ENCODE peak calls at places on chromosome 12, in six cellular contexts. B is RWPE2, U is fibroblast of lung, G is heart right ventricle, F is ovary, C is spleen. Z is an unnamed sample. For H3K4me1, the result is how much of the 10 kb centered on the place peaks cover.

GRCh38 chr12:4274396-4274959 is 916 bp downstream of the CCND2 start:
- DNase-seq in C (peak), B (no peak), G (peak), U (peak), F (peak), Z (no peak)

GRCh38 chr12:56082967-56083366 is 3.0 kb downstream of the ERBB3 start:
- DNase-seq in G (no peak), U (no peak), B (no peak), F (no peak), C (no peak), Z (no peak)

GRCh38 chr12:110012137-110012536 is 12.9 kb downstream of the ANKRD13A start:
- DNase-seq in B (no peak), F (no peak), G (no peak), C (peak), U (peak), Z (no peak)

GRCh38 chr12:52318241-52318990 is 2.8 kb downstream of the KRT83 start:
- DNase-seq in G (no peak), C (peak), F (no peak), B (no peak), U (no peak), Z (no peak)

GRCh38 chr12:4119157-4119761 is 154.3 kb upstream of the CCND2 start:
- DNase-seq in F (no peak), U (no peak), C (no peak), B (peak), G (no peak), Z (no peak)

GRCh38 chr12:64714551-64714968 is 44.6 kb downstream of the GNS start:
- DNase-seq in G (no peak), B (no peak), C (no peak), F (no peak), U (no peak), Z (no peak)

GRCh38 chr12:121767525-121768016 is 25.9 kb downstream of the RHOF start:
- DNase-seq in G (peak), U (peak), B (no peak), C (no peak), F (no peak), Z (no peak)

GRCh38 chr12:93453633-93454032 is 11.9 kb upstream of the UBE2N start:
- DNase-seq in G (no peak), C (no peak), B (no peak), U (no peak), F (no peak), Z (peak)

GRCh38 chr12:98741615-98742265 is 96.7 kb downstream of the APAF1 start:
- DNase-seq in C (no peak), G (no peak), B (no peak), F (no peak), U (no peak), Z (no peak)

GRCh38 chr12:1474567-1475153 is 119.7 kb downstream of the FBXL14 start:
- DNase-seq in G (no peak), U (peak), F (no peak), B (no peak), C (no peak), Z (peak)

GRCh38 chr12:185197-185955 is 28.6 kb downstream of the SLC6A12 start:
- DNase-seq in B (no peak), F (no peak), C (no peak), U (no peak), G (no peak), Z (no peak)

GRCh38 chr12:19967001-19967400 is 401.3 kb upstream of the PDE3A start:
- DNase-seq in U (no peak), G (no peak), F (no peak), C (no peak), B (no peak), Z (no peak)

GRCh38 chr12:105704788-105705187 is 374.3 kb downstream of the C12orf75 start:
- DNase-seq in U (no peak), G (no peak), B (no peak), F (no peak), C (no peak), Z (no peak)

GRCh38 chr12:93572712-93573551 is 457 bp downstream of the SOCS2 start:
- DNase-seq in G (peak), C (peak), B (peak), F (peak), U (no peak), Z (peak)

GRCh38 chr12:27290501-27291168 is 42.0 kb upstream of the BMAL2 start:
- DNase-seq in F (no peak), B (no peak), G (no peak), U (no peak), C (no peak), Z (no peak)

GRCh38 chr12:75444444-75445136 is 36.0 kb upstream of the GLIPR1 start:
- DNase-seq in F (no peak), B (no peak), C (no peak), G (no peak), U (peak), Z (peak)

GRCh38 chr12:32761716-32762115 is 6.0 kb upstream of the YARS2 start:
- DNase-seq in C (no peak), B (no peak), U (no peak), F (no peak), G (no peak), Z (no peak)

GRCh38 chr12:67663121-67663520 is 14.6 kb downstream of the DYRK2 start:
- DNase-seq in G (no peak), C (no peak), B (no peak), F (no peak), U (peak), Z (no peak)
- TF ChIP-seq CTCF in G (peak), C (no peak), B (no peak), F (no peak), U (no peak), Z (no peak)

DNA sequence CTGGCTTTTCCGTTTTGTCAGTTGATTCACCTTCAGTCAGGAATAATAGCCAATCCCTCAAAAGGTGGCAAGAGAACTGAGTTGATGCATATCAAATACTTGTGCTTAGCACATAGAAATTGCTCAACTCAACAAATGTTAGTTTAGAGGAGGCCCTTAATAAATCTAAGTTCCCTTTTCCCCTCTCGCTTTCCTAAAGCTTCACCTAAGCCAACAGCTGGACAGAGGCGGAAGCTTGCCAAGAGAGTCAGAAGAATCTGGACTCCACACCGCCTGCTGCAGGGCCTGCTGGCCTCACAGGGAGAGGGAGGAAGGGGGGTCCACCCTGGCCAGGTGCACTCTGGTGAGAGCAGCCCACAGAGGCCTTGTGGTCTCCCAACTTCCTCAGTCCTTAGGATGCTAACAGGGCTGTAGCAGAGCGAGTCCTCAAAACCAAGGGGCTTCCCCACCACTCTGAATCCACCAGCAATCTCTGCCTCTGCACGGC is 213.1 kb downstream of the CHST11 start:
- DNase-seq in U (peak), G (peak), B (no peak), F (peak), C (peak), Z (no peak)
- H3K4me1 ChIP-seq in U (under half), G (half or more), B (under half), F (under half), C (half or more), Z (under half)

GRCh38 chr12:112998997-112999767 is 20.9 kb downstream of the OAS2 start:
- DNase-seq in G (no peak), B (no peak), U (no peak), F (no peak), C (peak), Z (no peak)
- TF ChIP-seq CTCF in G (no peak), B (no peak), U (no peak), F (no peak), C (no peak), Z (no peak)

DNA sequence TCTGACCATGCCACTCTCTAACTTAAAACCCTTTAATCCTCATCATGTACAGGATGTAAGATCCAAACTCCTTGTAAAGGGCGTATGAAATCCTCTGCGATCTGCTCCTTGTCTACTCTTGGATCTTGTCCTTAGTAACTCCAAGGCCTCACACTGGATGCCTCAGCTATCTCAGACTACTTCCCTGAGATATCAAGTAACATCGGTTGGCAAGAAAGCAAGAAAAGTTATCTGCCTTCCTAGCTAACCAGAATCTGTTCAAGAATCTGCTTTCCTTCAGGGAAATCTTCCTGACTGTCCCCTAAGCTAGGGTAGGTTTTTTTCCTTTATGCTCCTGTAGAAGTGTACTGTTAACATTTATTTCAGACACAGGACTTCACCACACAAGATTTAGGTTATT is 82.6 kb downstream of the TAOK3 start:
- DNase-seq in B (no peak), U (peak), C (no peak), F (no peak), G (no peak), Z (no peak)
- H3K4me1 ChIP-seq in B (under half), U (under half), C (under half), F (under half), G (under half), Z (under half)

GRCh38 chr12:49744363-49744885 is 3.1 kb downstream of the TMBIM6 start:
- DNase-seq in C (no peak), G (no peak), F (no peak), U (no peak), B (no peak), Z (no peak)

GRCh38 chr12:49741882-49742620 is 694 bp downstream of the TMBIM6 start:
- DNase-seq in C (peak), G (peak), B (peak), U (peak), F (peak), Z (peak)

DNA sequence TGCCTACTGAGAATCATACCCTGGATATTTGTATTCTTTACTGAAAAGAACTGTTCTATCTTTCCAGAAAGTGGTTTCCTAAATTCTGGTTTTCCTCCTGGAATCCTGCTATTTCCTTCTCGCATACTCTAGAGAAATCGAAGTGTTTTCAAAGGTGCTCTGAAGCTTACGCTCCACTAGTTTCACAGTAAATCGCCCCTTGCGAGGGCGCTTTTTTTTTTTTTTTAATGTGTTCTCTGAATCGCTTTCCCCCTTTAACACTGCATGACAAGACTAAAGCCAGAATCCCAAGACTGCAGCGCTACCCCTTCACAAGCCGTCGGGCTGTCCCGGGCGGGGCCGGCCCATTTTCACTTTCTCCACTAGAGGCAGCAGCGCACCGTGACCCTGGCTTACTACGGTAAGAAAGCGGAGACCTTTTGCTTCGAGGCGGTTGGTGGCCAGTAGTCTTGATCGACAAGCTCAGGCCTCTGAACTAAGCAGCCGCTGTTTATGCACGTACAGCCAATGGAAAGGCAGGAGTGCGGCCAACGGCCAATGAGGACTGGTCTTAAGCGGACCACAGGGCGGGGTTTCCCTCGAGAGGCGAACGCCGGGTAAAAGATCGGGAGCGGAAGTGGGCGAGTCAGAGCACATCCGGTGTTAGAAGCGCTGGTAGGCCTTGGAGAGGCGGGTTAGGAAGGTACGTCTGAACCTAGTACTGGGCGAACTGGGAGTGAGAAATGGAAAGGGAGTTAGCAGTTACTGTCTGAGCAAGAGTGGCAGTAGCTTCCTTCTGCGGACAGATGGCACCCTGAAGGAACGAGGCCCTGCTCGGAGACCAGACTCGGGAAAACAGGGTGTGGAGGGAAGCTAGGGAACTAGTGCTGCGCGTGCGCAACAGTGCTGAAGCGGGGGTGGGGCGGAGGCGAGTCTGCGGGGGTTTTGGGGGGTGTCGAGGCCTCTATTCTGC is at the start of gene TMBIM6:
- DNase-seq in U (peak), G (peak), F (peak), C (peak), B (peak), Z (peak)
- TF ChIP-seq CTCF in U (peak), G (peak), F (peak), C (peak), B (peak), Z (peak)

DNA sequence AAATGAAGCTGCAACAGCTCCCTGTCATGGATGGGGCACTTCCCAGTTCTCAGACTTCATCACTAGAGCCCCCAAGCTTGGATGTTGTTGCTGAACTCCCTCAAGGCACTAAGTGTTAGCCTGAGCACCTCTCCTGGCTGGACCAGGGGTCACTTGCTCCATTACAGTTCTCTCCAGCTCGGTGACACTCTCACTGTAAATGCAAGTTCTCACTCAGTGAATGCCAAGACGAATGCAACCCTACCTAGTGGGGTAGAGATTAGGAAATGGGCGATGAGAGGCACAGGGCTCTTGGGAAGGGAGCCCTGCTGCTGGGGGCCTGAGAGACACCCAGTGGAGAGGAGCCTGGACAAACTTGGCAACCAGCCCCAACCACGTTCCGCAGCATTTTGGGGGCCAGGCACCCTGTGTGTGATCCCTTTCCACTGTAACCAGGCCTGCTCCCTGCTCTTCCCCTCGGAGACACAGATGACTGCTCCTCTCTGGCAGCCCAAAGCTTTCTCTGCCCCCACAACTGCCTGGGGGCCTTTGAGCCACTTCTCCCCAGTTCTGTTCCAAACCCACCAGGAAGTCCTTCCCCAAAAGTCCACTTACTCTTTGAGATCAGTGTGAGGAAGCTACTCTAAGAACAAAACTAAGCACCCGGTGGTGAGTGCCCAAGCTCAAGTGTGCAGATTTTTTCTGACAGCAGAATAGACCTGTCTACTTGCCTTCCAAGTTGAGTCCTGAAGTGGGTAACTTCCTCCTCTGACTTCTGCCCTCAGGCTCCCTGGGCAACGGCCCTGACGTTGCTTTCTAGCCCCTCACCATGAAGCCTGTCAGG is 8.0 kb upstream of the SELPLG start:
- DNase-seq in U (no peak), G (no peak), C (peak), F (peak), B (no peak), Z (no peak)
- H3K4me1 ChIP-seq in U (under half), G (half or more), C (half or more), F (under half), B (under half), Z (under half)

GRCh38 chr12:108734200-108734906 is 3.0 kb upstream of the CORO1C start:
- DNase-seq in C (no peak), B (peak), F (no peak), G (no peak), U (peak), Z (peak)
- TF ChIP-seq CTCF in C (no peak), B (no peak), F (no peak), G (no peak), U (no peak), Z (no peak)